ENCODE peak calls at places on chromosome 2, in nine cellular contexts. One of them, this sample, is unnamed.

GRCh38 chr2:240254337-240255164 is 114.1 kb upstream of the OTOS start:
- DNase-seq in CD4-positive, alpha-beta T cell: no peak
- DNase-seq in H9: no peak
- DNase-seq in left ventricle myocardium inferior: no peak
- DNase-seq in neural crest cell: no peak
- DNase-seq in Panc1: no peak
- DNase-seq in Peyer's patch: peak
- DNase-seq in right lobe of liver: no peak
- DNase-seq in RWPE1: no peak
- DNase-seq in this sample: no peak

GRCh38 chr2:26185304-26185928 is 12.5 kb downstream of the GAREM2 start:
- DNase-seq in CD4-positive, alpha-beta T cell: no peak
- DNase-seq in H9: no peak
- DNase-seq in left ventricle myocardium inferior: no peak
- DNase-seq in neural crest cell: no peak
- DNase-seq in Panc1: no peak
- DNase-seq in Peyer's patch: no peak
- DNase-seq in right lobe of liver: no peak
- DNase-seq in RWPE1: no peak
- DNase-seq in this sample: no peak

GRCh38 chr2:197798187-197798586 is 6.2 kb upstream of the PLCL1 start:
- DNase-seq in CD4-positive, alpha-beta T cell: no peak
- DNase-seq in H9: no peak
- DNase-seq in left ventricle myocardium inferior: no peak
- DNase-seq in neural crest cell: no peak
- DNase-seq in Panc1: no peak
- DNase-seq in Peyer's patch: no peak
- DNase-seq in right lobe of liver: no peak
- DNase-seq in RWPE1: no peak
- DNase-seq in this sample: no peak

GRCh38 chr2:47300609-47301276 is 102.2 kb upstream of the MSH2 start:
- DNase-seq in CD4-positive, alpha-beta T cell: no peak
- DNase-seq in H9: no peak
- DNase-seq in left ventricle myocardium inferior: no peak
- DNase-seq in neural crest cell: no peak
- DNase-seq in Panc1: no peak
- DNase-seq in Peyer's patch: no peak
- DNase-seq in right lobe of liver: no peak
- DNase-seq in RWPE1: no peak
- DNase-seq in this sample: no peak

GRCh38 chr2:145066795-145067194 is 546.9 kb upstream of the ZEB2 start:
- DNase-seq in CD4-positive, alpha-beta T cell: no peak
- DNase-seq in H9: no peak
- DNase-seq in left ventricle myocardium inferior: peak
- DNase-seq in neural crest cell: no peak
- DNase-seq in Panc1: no peak
- DNase-seq in Peyer's patch: no peak
- DNase-seq in right lobe of liver: no peak
- DNase-seq in RWPE1: no peak
- DNase-seq in this sample: no peak

GRCh38 chr2:159904565-159905281 is 106.7 kb upstream of the CD302 start:
- DNase-seq in CD4-positive, alpha-beta T cell: peak
- DNase-seq in H9: peak
- DNase-seq in left ventricle myocardium inferior: peak
- DNase-seq in neural crest cell: peak
- DNase-seq in Panc1: no peak
- DNase-seq in Peyer's patch: peak
- DNase-seq in right lobe of liver: peak
- DNase-seq in RWPE1: peak
- DNase-seq in this sample: no peak

GRCh38 chr2:190360965-190361364 is 17.6 kb downstream of the INPP1 start:
- DNase-seq in CD4-positive, alpha-beta T cell: no peak
- DNase-seq in H9: no peak
- DNase-seq in left ventricle myocardium inferior: no peak
- DNase-seq in neural crest cell: no peak
- DNase-seq in Panc1: no peak
- DNase-seq in Peyer's patch: no peak
- DNase-seq in right lobe of liver: no peak
- DNase-seq in RWPE1: no peak
- DNase-seq in this sample: no peak

GRCh38 chr2:31386648-31387047 is 27.9 kb downstream of the XDH start:
- DNase-seq in CD4-positive, alpha-beta T cell: no peak
- DNase-seq in H9: peak
- DNase-seq in left ventricle myocardium inferior: no peak
- DNase-seq in neural crest cell: no peak
- DNase-seq in Panc1: no peak
- DNase-seq in Peyer's patch: no peak
- DNase-seq in right lobe of liver: no peak
- DNase-seq in RWPE1: no peak
- DNase-seq in this sample: no peak

GRCh38 chr2:70440621-70441020 is 113.0 kb downstream of the TGFA start:
- DNase-seq in CD4-positive, alpha-beta T cell: peak
- DNase-seq in H9: peak
- DNase-seq in left ventricle myocardium inferior: no peak
- DNase-seq in neural crest cell: no peak
- DNase-seq in Panc1: no peak
- DNase-seq in Peyer's patch: no peak
- DNase-seq in right lobe of liver: no peak
- DNase-seq in RWPE1: no peak
- DNase-seq in this sample: no peak

GRCh38 chr2:225488743-225489142 is 89.2 kb downstream of the NYAP2 start:
- DNase-seq in CD4-positive, alpha-beta T cell: no peak
- DNase-seq in H9: no peak
- DNase-seq in left ventricle myocardium inferior: no peak
- DNase-seq in neural crest cell: no peak
- DNase-seq in Panc1: no peak
- DNase-seq in Peyer's patch: no peak
- DNase-seq in right lobe of liver: no peak
- DNase-seq in RWPE1: no peak
- DNase-seq in this sample: no peak

GRCh38 chr2:156001851-156002250 is 330.7 kb downstream of the NR4A2 start:
- DNase-seq in CD4-positive, alpha-beta T cell: no peak
- DNase-seq in H9: no peak
- DNase-seq in left ventricle myocardium inferior: no peak
- DNase-seq in neural crest cell: no peak
- DNase-seq in Panc1: no peak
- DNase-seq in Peyer's patch: no peak
- DNase-seq in right lobe of liver: no peak
- DNase-seq in RWPE1: no peak
- DNase-seq in this sample: no peak

GRCh38 chr2:239905884-239906654 is 119.1 kb downstream of the NDUFA10 start:
- DNase-seq in CD4-positive, alpha-beta T cell: no peak
- DNase-seq in H9: peak
- DNase-seq in left ventricle myocardium inferior: no peak
- DNase-seq in neural crest cell: no peak
- DNase-seq in Panc1: no peak
- DNase-seq in Peyer's patch: peak
- DNase-seq in right lobe of liver: no peak
- DNase-seq in RWPE1: no peak
- DNase-seq in this sample: no peak

GRCh38 chr2:28430377-28430765 is 37.7 kb downstream of the FOSL2 start:
- DNase-seq in CD4-positive, alpha-beta T cell: no peak
- DNase-seq in H9: no peak
- DNase-seq in left ventricle myocardium inferior: no peak
- DNase-seq in neural crest cell: no peak
- DNase-seq in Panc1: no peak
- DNase-seq in Peyer's patch: peak
- DNase-seq in right lobe of liver: no peak
- DNase-seq in RWPE1: no peak
- DNase-seq in this sample: no peak

GRCh38 chr2:25333981-25334380 is 7.7 kb downstream of the DNMT3A start:
- DNase-seq in CD4-positive, alpha-beta T cell: no peak
- DNase-seq in H9: no peak
- DNase-seq in left ventricle myocardium inferior: peak
- DNase-seq in neural crest cell: no peak
- DNase-seq in Panc1: no peak
- DNase-seq in Peyer's patch: no peak
- DNase-seq in right lobe of liver: no peak
- DNase-seq in RWPE1: no peak
- DNase-seq in this sample: no peak

GRCh38 chr2:224195954-224196571 is 157.0 kb upstream of the SERPINE2 start:
- DNase-seq in CD4-positive, alpha-beta T cell: no peak
- DNase-seq in H9: no peak
- DNase-seq in left ventricle myocardium inferior: peak
- DNase-seq in neural crest cell: peak
- DNase-seq in Panc1: no peak
- DNase-seq in Peyer's patch: no peak
- DNase-seq in right lobe of liver: no peak
- DNase-seq in RWPE1: no peak
- DNase-seq in this sample: no peak

GRCh38 chr2:174645316-174645715 is 47.7 kb upstream of the WIPF1 start:
- DNase-seq in CD4-positive, alpha-beta T cell: no peak
- DNase-seq in H9: no peak
- DNase-seq in left ventricle myocardium inferior: no peak
- DNase-seq in neural crest cell: no peak
- DNase-seq in Panc1: no peak
- DNase-seq in Peyer's patch: no peak
- DNase-seq in right lobe of liver: no peak
- DNase-seq in RWPE1: no peak
- DNase-seq in this sample: no peak
- TF ChIP-seq CTCF in CD4-positive, alpha-beta T cell: no peak
- TF ChIP-seq CTCF in H9: no peak
- TF ChIP-seq CTCF in left ventricle myocardium inferior: no peak
- TF ChIP-seq CTCF in neural crest cell: no peak
- TF ChIP-seq CTCF in Panc1: no peak
- TF ChIP-seq CTCF in Peyer's patch: no peak
- TF ChIP-seq CTCF in right lobe of liver: no peak
- TF ChIP-seq CTCF in RWPE1: no peak
- TF ChIP-seq CTCF in this sample: no peak

DNA sequence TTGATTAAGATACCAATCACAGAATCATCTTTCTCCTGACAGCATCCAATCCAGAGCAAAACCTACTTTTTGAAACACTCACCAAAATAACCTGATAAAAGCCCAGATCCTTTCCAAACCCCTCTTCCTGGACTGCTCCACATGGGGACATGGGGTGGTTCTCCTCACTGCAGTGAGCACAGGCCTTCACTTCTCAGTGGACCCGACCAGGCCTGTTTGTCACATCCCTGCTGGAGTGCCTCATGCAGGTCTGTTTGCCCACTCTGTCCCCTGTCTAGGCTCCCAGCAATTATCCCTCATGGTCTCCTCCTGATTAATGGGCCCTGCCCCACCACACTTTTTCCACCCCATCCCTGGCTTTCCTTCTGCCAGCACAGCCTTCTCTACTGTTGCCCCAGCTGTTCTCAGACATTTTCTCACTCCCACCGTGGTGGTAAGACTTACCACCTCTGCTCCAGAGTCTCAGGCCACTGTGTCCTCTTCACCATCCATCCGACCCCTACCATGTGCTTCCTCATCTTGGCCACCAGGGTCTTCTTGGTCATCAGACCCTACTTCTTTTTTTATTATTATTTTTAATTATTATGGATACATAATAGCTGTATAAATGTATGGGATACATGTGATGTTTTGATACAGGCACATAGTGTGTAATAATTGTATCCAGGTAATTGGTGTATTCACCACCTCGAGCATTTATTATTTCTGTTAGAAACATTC is 21.1 kb downstream of the MRPL30 start:
- DNase-seq in CD4-positive, alpha-beta T cell: no peak
- DNase-seq in H9: no peak
- DNase-seq in left ventricle myocardium inferior: no peak
- DNase-seq in neural crest cell: no peak
- DNase-seq in Panc1: no peak
- DNase-seq in Peyer's patch: no peak
- DNase-seq in right lobe of liver: no peak
- DNase-seq in RWPE1: no peak
- DNase-seq in this sample: no peak
- TF ChIP-seq CTCF in CD4-positive, alpha-beta T cell: no peak
- TF ChIP-seq CTCF in H9: peak
- TF ChIP-seq CTCF in left ventricle myocardium inferior: no peak
- TF ChIP-seq CTCF in neural crest cell: peak
- TF ChIP-seq CTCF in Panc1: no peak
- TF ChIP-seq CTCF in Peyer's patch: no peak
- TF ChIP-seq CTCF in right lobe of liver: no peak
- TF ChIP-seq CTCF in RWPE1: no peak
- TF ChIP-seq CTCF in this sample: peak

GRCh38 chr2:101038455-101039255 is 36.6 kb downstream of the RPL31 start:
- DNase-seq in CD4-positive, alpha-beta T cell: no peak
- DNase-seq in H9: peak
- DNase-seq in left ventricle myocardium inferior: no peak
- DNase-seq in neural crest cell: no peak
- DNase-seq in Panc1: no peak
- DNase-seq in Peyer's patch: no peak
- DNase-seq in right lobe of liver: no peak
- DNase-seq in RWPE1: peak
- DNase-seq in this sample: no peak
- TF ChIP-seq CTCF in CD4-positive, alpha-beta T cell: no peak
- TF ChIP-seq CTCF in H9: peak
- TF ChIP-seq CTCF in left ventricle myocardium inferior: peak
- TF ChIP-seq CTCF in neural crest cell: peak
- TF ChIP-seq CTCF in Panc1: no peak
- TF ChIP-seq CTCF in Peyer's patch: peak
- TF ChIP-seq CTCF in right lobe of liver: peak
- TF ChIP-seq CTCF in RWPE1: peak
- TF ChIP-seq CTCF in this sample: peak

GRCh38 chr2:128663371-128664050 is 344.8 kb upstream of the HS6ST1 start:
- DNase-seq in CD4-positive, alpha-beta T cell: no peak
- DNase-seq in H9: no peak
- DNase-seq in left ventricle myocardium inferior: no peak
- DNase-seq in neural crest cell: no peak
- DNase-seq in Panc1: no peak
- DNase-seq in Peyer's patch: no peak
- DNase-seq in right lobe of liver: no peak
- DNase-seq in RWPE1: no peak
- DNase-seq in this sample: no peak

GRCh38 chr2:128666596-128666995 is 347.9 kb upstream of the HS6ST1 start:
- DNase-seq in CD4-positive, alpha-beta T cell: no peak
- DNase-seq in H9: no peak
- DNase-seq in left ventricle myocardium inferior: no peak
- DNase-seq in neural crest cell: no peak
- DNase-seq in Panc1: no peak
- DNase-seq in Peyer's patch: no peak
- DNase-seq in right lobe of liver: no peak
- DNase-seq in RWPE1: no peak
- DNase-seq in this sample: no peak

GRCh38 chr2:128661955-128662564 is 343.4 kb upstream of the HS6ST1 start:
- DNase-seq in CD4-positive, alpha-beta T cell: no peak
- DNase-seq in H9: no peak
- DNase-seq in left ventricle myocardium inferior: no peak
- DNase-seq in neural crest cell: no peak
- DNase-seq in Panc1: no peak
- DNase-seq in Peyer's patch: no peak
- DNase-seq in right lobe of liver: no peak
- DNase-seq in RWPE1: no peak
- DNase-seq in this sample: no peak

GRCh38 chr2:128665113-128665512 is 346.4 kb upstream of the HS6ST1 start:
- DNase-seq in CD4-positive, alpha-beta T cell: no peak
- DNase-seq in H9: no peak
- DNase-seq in left ventricle myocardium inferior: no peak
- DNase-seq in neural crest cell: no peak
- DNase-seq in Panc1: no peak
- DNase-seq in Peyer's patch: no peak
- DNase-seq in right lobe of liver: no peak
- DNase-seq in RWPE1: no peak
- DNase-seq in this sample: no peak

DNA sequence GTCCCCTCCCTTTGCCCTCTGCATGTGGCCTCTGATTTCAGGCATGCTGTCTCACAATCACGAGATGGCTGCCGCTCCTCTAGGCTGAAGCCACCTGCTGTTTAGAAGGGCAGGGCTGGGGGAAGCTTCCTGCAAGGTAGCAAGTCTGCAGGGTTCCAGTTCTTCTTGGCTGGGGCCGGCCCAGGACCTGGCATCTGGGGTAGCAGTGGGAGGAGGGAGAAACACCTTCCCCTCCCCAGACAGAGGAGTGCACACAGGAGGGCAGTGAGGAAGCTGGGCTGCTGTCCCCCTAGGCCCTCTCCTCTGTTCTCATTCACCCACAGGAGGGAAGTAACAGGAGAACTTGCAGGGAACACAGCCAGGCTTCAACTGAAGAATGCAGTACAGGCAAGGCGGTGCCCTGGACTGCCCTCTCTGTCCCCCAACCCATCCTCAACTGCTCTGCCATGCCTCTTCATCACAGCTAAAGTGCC is 345.9 kb upstream of the HS6ST1 start:
- DNase-seq in CD4-positive, alpha-beta T cell: no peak
- DNase-seq in H9: peak
- DNase-seq in left ventricle myocardium inferior: no peak
- DNase-seq in neural crest cell: no peak
- DNase-seq in Panc1: no peak
- DNase-seq in Peyer's patch: no peak
- DNase-seq in right lobe of liver: no peak
- DNase-seq in RWPE1: no peak
- DNase-seq in this sample: no peak
- TF ChIP-seq CTCF in CD4-positive, alpha-beta T cell: no peak
- TF ChIP-seq CTCF in H9: no peak
- TF ChIP-seq CTCF in left ventricle myocardium inferior: no peak
- TF ChIP-seq CTCF in neural crest cell: no peak
- TF ChIP-seq CTCF in Panc1: no peak
- TF ChIP-seq CTCF in Peyer's patch: no peak
- TF ChIP-seq CTCF in right lobe of liver: no peak
- TF ChIP-seq CTCF in RWPE1: no peak
- TF ChIP-seq CTCF in this sample: no peak

This sample was measured in kidney epithelial cell.